ENCODE peak calls at places on chromosomes 12 and 14, in five cellular contexts. V is GM10248, K is GM20000, P is HFFc6, J is HFF-Myc. H is an unnamed sample.
A peak's percentile ranks its signal among the peaks of the same experiment; 100 is the strongest.

GRCh38 chr12:53626702-53627169 is 554 bp upstream of the ATF7 start:
- DNase-seq in V (no peak), J (no peak), P (no peak), K (no peak), H (no peak)

GRCh38 chr14:65238456-65238855 is 136.1 kb upstream of the MAX start:
- DNase-seq in V (no peak), K (no peak), J (no peak), P (peak; percentile 80), H (peak; percentile 66)

GRCh38 chr12:28026701-28027100 is 54.2 kb upstream of the PTHLH start:
- DNase-seq in P (peak; percentile 67), K (no peak), V (no peak), J (no peak), H (no peak)

GRCh38 chr14:32648434-32648833 is 290.2 kb upstream of the NPAS3 start:
- DNase-seq in P (peak; percentile 75), K (no peak), J (peak; percentile 53), V (no peak), H (no peak)

GRCh38 chr14:61493239-61493638 is 171.9 kb downstream of the PRKCH start:
- DNase-seq in P (peak; percentile 86), K (no peak), V (no peak), J (peak; percentile 54), H (peak; percentile 92)

GRCh38 chr14:64196668-64197411 is 97.3 kb downstream of the ESR2 start:
- DNase-seq in J (no peak), P (peak; percentile 7), V (no peak), K (peak; percentile 32), H (no peak)

GRCh38 chr14:33530358-33530757 is 420.5 kb downstream of the EGLN3 start:
- DNase-seq in J (no peak), K (no peak), V (no peak), P (no peak), H (no peak)

GRCh38 chr14:54660712-54661111 is 93.8 kb downstream of the SAMD4A start:
- DNase-seq in P (no peak), V (no peak), K (no peak), J (no peak), H (no peak)

GRCh38 chr14:23432946-23433345 is 2.5 kb downstream of the MYH7 start:
- DNase-seq in K (no peak), V (no peak), J (no peak), P (no peak), H (no peak)

GRCh38 chr14:98131406-98131805 is 1140.6 kb downstream of the BCL11B start:
- DNase-seq in V (no peak), P (no peak), J (no peak), K (no peak), H (peak; percentile 11)

GRCh38 chr12:91194500-91194899 is 11.9 kb upstream of the DCN start:
- DNase-seq in V (no peak), J (no peak), P (peak; percentile 20), K (no peak), H (no peak)

DNA sequence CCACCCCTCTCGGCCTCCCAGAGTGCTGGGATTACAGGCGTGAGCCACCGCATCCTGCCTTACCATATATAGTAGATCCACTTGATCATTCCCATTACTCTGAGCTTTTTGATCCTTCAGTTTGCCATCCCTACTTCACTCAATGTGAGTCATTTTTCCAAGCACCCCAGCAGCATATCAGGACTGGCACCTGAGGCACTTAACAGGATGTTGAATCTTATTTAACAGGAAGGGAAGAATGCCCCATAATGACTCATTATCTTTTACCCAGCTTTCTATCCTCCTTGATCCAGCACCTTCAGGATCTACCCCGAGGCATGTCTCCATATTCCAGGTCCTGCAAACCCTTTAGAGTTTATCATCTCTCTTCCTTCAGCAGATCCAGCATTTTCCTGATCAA is 84.9 kb upstream of the CMKLR1 start:
- DNase-seq in V (no peak), J (no peak), P (no peak), K (no peak), H (no peak)
- TF ChIP-seq CTCF in V (no peak), J (no peak), P (no peak), K (no peak), H (no peak)

GRCh38 chr12:5070090-5070489 is 26.4 kb downstream of the KCNA5 start:
- DNase-seq in K (no peak), J (no peak), V (no peak), P (no peak), H (no peak)

GRCh38 chr12:5071496-5071895 is 27.8 kb downstream of the KCNA5 start:
- DNase-seq in J (no peak), K (no peak), V (no peak), P (no peak), H (no peak)

GRCh38 chr12:5072326-5072725 is 28.6 kb downstream of the KCNA5 start:
- DNase-seq in J (no peak), P (no peak), K (no peak), V (no peak), H (no peak)

GRCh38 chr12:5073838-5074237 is 30.2 kb downstream of the KCNA5 start:
- DNase-seq in J (no peak), K (no peak), P (peak; percentile 28), V (no peak), H (no peak)

GRCh38 chr12:5073054-5073453 is 29.4 kb downstream of the KCNA5 start:
- DNase-seq in J (no peak), V (no peak), K (no peak), P (no peak), H (no peak)
- TF ChIP-seq CTCF in J (no peak), V (no peak), K (no peak), P (peak; percentile 45), H (peak; percentile 3)

GRCh38 chr12:111488271-111488670 is 82.5 kb downstream of the SH2B3 start:
- DNase-seq in P (no peak), V (no peak), J (no peak), K (no peak), H (no peak)

DNA sequence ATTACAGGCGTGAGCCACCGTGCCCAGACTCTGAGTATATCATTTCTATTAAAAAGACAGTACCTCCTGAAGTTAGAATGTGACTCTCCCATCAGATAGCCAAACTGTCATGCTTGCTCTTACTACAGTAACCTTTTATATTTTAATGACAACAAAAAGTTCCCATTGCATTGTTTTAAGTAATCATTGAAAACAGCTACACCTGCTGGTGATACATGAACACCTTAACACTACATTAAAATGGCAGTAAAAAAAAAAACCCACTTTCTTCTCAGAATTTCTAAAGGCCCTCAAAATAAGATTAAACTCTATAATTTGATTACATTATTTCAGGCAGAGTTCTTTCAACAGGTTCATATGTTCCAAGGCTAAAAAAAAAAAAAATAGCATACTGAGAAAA is 76.7 kb downstream of the SH2B3 start:
- DNase-seq in J (no peak), V (no peak), P (no peak), K (no peak), H (no peak)
- TF ChIP-seq CTCF in J (no peak), V (no peak), P (peak; percentile 67), K (no peak), H (peak; percentile 2)

GRCh38 chr14:100830681-100831080 is 4.8 kb downstream of the MEG3 start:
- DNase-seq in P (no peak), K (no peak), V (no peak), J (no peak), H (no peak)

GRCh38 chr14:100826371-100827139 is 637 bp downstream of the MEG3 start:
- DNase-seq in V (no peak), J (no peak), P (no peak), K (no peak), H (no peak)

GRCh38 chr14:100827140-100827517 is 1.2 kb downstream of the MEG3 start:
- DNase-seq in P (no peak), K (no peak), V (no peak), J (no peak), H (no peak)

GRCh38 chr14:100827751-100828447 is 2.0 kb downstream of the MEG3 start:
- DNase-seq in K (no peak), V (no peak), P (peak; percentile 78), J (no peak), H (peak; percentile 44)

DNA sequence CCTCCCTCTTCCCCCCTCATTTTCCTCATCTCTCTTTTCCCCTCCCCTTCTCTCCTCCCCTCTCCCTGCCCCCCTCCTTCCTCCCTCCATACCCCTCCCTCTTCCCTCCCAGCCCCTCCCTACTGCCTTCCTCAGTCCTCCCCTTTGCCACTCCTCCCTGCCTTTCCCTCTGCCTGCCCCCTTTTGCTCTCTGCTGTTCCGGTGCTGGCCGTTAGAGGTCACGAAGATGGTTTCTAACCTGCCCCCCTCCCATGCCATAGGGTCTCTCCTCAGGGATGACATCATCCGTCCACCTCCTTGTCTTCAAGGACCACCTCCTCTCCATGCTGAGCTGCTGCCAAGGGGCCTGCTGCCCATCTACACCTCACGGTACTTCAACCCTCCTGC is 2.5 kb downstream of the MEG3 start:
- DNase-seq in J (no peak), K (no peak), P (peak; percentile 63), V (no peak), H (no peak)
- TF ChIP-seq CTCF in J (no peak), K (no peak), P (no peak), V (no peak), H (no peak)

GRCh38 chr12:132673288-132674179 is 13.6 kb downstream of the POLE start:
- DNase-seq in P (no peak), V (no peak), K (no peak), J (no peak), H (no peak)
- TF ChIP-seq CTCF in P (no peak), V (no peak), K (no peak), J (no peak), H (no peak)

GRCh38 chr12:115947696-115948062 is 329.8 kb downstream of the MED13L start:
- DNase-seq in V (no peak), J (no peak), K (no peak), P (no peak), H (no peak)
- TF ChIP-seq CTCF in V (no peak), J (no peak), K (no peak), P (no peak), H (no peak)